ENCODE peak calls at places on chromosomes 16 and 17, in five cellular contexts. Q, C, D, X and R are unnamed samples.
A peak's percentile ranks its signal among the peaks of the same experiment; 100 is the strongest.

GRCh38 chr17:63973930-63974593 is 1.3 kb upstream of the SCN4A start:
- DNase-seq in D (no peak), Q (no peak), C (no peak), X (no peak), R (no peak)

GRCh38 chr16:25124503-25124902 is 13.0 kb downstream of the LCMT1 start:
- DNase-seq in D (no peak), C (no peak), X (no peak), Q (no peak), R (no peak)

GRCh38 chr16:70661918-70662641 is 15.7 kb downstream of the IL34 start:
- DNase-seq in C (no peak), Q (no peak), X (no peak), D (no peak), R (no peak)

GRCh38 chr17:43401293-43401692 is 2.5 kb downstream of the ARL4D start:
- DNase-seq in D (peak; percentile 43), C (peak; percentile 86), X (no peak), Q (peak; percentile 69), R (no peak)

GRCh38 chr17:56812971-56813388 is 20.7 kb downstream of the C17orf67 start:
- DNase-seq in C (no peak), D (no peak), X (no peak), Q (no peak), R (no peak)

GRCh38 chr16:13108126-13108525 is 206.7 kb downstream of the SHISA9 start:
- DNase-seq in X (no peak), D (no peak), Q (no peak), C (no peak), R (no peak)

GRCh38 chr17:73349138-73349537 is 37.3 kb upstream of the CDC42EP4 start:
- DNase-seq in Q (no peak), D (no peak), X (no peak), C (no peak), R (no peak)

GRCh38 chr16:15502041-15502725 is 67.8 kb downstream of the BMERB1 start:
- DNase-seq in D (peak; percentile 76), Q (no peak), X (no peak), C (peak; percentile 91), R (no peak)

GRCh38 chr17:4028436-4028835 is 64.2 kb upstream of the ATP2A3 start:
- DNase-seq in Q (no peak), D (no peak), X (no peak), C (no peak), R (no peak)
- H3K9me3 ChIP-seq in Q (peaks cover 8% of the 10 kb centered on the region), D (peaks cover 51% of the 10 kb centered on the region), X (peaks cover 22% of the 10 kb centered on the region), C (peaks cover 57% of the 10 kb centered on the region), R (peaks cover 2% of the 10 kb centered on the region)

GRCh38 chr17:4932756-4933155 is 679 bp downstream of the GP1BA start:
- DNase-seq in X (no peak), C (no peak), Q (no peak), D (no peak), R (no peak)
- H3K9me3 ChIP-seq in X (no peaks in the 10 kb centered on the region), C (no peaks in the 10 kb centered on the region), Q (no peaks in the 10 kb centered on the region), D (no peaks in the 10 kb centered on the region), R (no peaks in the 10 kb centered on the region)

GRCh38 chr16:34078697-34079096 is 619.3 kb downstream of the TP53TG3F start:
- DNase-seq in C (no peak), D (peak; percentile 36), X (no peak), Q (no peak), R (no peak)
- H3K9me3 ChIP-seq in C (peaks cover 40% of the 10 kb centered on the region), D (peaks cover 7% of the 10 kb centered on the region), X (peaks cover 80% of the 10 kb centered on the region), Q (peaks cover 4% of the 10 kb centered on the region), R (peaks cover 13% of the 10 kb centered on the region)

DNA sequence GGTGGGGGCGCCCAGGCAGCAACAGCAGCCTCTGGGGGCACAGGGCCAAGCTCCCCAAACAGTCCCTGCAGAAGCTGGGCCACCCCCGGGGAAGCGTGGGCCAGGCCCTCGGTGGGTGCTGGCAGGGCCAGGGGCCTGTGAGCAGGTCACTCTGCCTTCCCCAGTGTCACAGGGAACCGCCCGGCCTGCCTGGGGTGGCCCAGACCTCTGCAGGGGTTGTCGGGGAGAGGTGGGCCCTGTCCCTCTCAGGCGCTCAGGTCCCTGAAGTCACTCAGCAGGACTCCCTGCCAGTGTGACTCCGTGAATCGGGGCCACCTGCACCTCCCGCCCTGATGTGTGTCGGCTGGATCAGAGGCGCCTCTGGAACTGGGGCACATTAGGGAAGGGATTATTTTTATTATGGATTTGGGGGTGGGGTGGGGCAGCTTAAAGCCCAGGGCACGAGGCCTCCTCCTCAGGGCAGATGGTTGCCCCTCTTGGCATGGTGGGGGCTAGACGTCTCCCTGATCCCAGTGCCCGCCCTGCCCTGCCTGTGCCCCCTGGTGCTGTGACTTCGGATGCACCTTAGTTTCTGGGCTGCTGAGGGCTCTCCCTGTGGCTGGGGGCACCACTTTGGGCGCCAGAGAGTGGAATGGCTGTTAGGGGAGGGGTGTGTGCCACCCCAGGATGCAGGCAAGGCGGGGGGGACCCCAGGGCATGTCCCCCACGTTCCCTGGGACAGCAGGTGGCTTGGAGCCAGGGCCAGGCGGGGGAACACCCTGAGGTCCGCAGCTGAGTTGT is 1.2 kb upstream of the GNG13 start:
- DNase-seq in C (no peak), D (no peak), X (no peak), Q (no peak), R (no peak)
- H3K9me3 ChIP-seq in C (no peaks in the 10 kb centered on the region), D (peaks cover 10% of the 10 kb centered on the region), X (no peaks in the 10 kb centered on the region), Q (no peaks in the 10 kb centered on the region), R (no peaks in the 10 kb centered on the region)

GRCh38 chr17:77707546-77707945 is 251.0 kb upstream of the TNRC6C start:
- DNase-seq in X (no peak), D (no peak), C (no peak), Q (no peak), R (no peak)
- H3K9me3 ChIP-seq in X (peaks cover 10% of the 10 kb centered on the region), D (peaks cover 11% of the 10 kb centered on the region), C (peaks cover 56% of the 10 kb centered on the region), Q (peaks cover 5% of the 10 kb centered on the region), R (no peaks in the 10 kb centered on the region)

DNA sequence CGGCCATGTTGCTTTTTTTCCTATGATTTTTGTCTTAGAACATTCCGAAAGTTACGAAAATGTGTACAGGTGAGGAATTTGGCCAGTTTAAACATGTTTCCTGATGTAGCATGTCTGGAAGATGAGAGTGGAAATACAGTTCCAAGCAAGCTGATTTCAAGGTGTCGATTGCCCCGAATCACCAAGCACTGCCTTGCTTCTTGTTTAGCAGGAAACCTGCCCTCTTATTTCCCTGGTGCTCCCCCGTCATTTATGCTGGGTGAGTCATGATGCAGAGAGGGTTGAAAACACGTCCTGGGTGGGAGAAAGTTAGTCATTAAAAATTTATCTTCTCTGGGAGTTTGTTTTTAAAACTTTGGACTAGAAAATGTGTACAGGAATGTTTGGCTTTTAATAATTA is 608.6 kb upstream of the EEF2KMT start:
- DNase-seq in X (no peak), C (no peak), D (no peak), Q (no peak), R (no peak)
- H3K9me3 ChIP-seq in X (no peaks in the 10 kb centered on the region), C (peaks cover 9% of the 10 kb centered on the region), D (peaks cover 31% of the 10 kb centered on the region), Q (no peaks in the 10 kb centered on the region), R (no peaks in the 10 kb centered on the region)

GRCh38 chr16:66121466-66121865 is 245.0 kb upstream of the CDH5 start:
- DNase-seq in C (no peak), X (no peak), Q (no peak), D (no peak), R (no peak)
- H3K9me3 ChIP-seq in C (no peaks in the 10 kb centered on the region), X (no peaks in the 10 kb centered on the region), Q (no peaks in the 10 kb centered on the region), D (no peaks in the 10 kb centered on the region), R (no peaks in the 10 kb centered on the region)

GRCh38 chr16:35185366-35186044 is 1726.1 kb downstream of the TP53TG3F start:
- DNase-seq in C (no peak), Q (no peak), X (no peak), D (no peak), R (no peak)
- H3K9me3 ChIP-seq in C (no peaks in the 10 kb centered on the region), Q (no peaks in the 10 kb centered on the region), X (no peaks in the 10 kb centered on the region), D (peaks cover 75% of the 10 kb centered on the region), R (no peaks in the 10 kb centered on the region)